ENCODE peak calls at places on chromosomes 6 and 20, in eight cellular contexts. N is SHP77; E is stimulated activated naive B cell treated with anti-CD40 and anti-IgM and Interleukin-4, amounts not matched to agents 10 μg/mL and 1 μg/mL and 100 μg/mL, for 72 hours; B is cardiac fibroblast; F is K562; R is posterior cingulate gyrus; Y is breast epithelium; A is lower lobe of right lung. H is an unnamed sample.

GRCh38 chr6:1024587-1024986 is 287.3 kb upstream of the FOXQ1 start:
- DNase-seq in N (no peak), E (no peak), B (no peak), F (no peak), R (no peak), Y (no peak), A (no peak), H (no peak)

GRCh38 chr6:106372838-106373501 is 12.5 kb downstream of the CRYBG1 start:
- DNase-seq in N (no peak), E (no peak), B (no peak), F (no peak), R (no peak), Y (no peak), A (no peak), H (no peak)

GRCh38 chr6:109794201-109794926 is 103.3 kb downstream of the FIG4 start:
- DNase-seq in N (peak; percentile 68), E (no peak), B (peak; percentile 86), F (no peak), R (no peak), Y (no peak), A (no peak), H (no peak)

GRCh38 chr6:113068569-113068968 is 721.4 kb downstream of the RFPL4B start:
- DNase-seq in N (no peak), E (no peak), B (no peak), F (no peak), R (no peak), Y (no peak), A (no peak), H (no peak)

GRCh38 chr20:58408603-58409246 is 19.7 kb downstream of the VAPB start:
- DNase-seq in N (no peak), E (no peak), B (peak; percentile 49), F (no peak), R (no peak), Y (no peak), A (no peak), H (no peak)

GRCh38 chr6:63448229-63448628 is 124.1 kb upstream of the LOC128125822 start:
- DNase-seq in N (no peak), E (no peak), B (peak; percentile 20), F (no peak), R (no peak), Y (no peak), A (no peak), H (no peak)

GRCh38 chr6:131683479-131683878 is 17.7 kb downstream of the OR2A4 start:
- DNase-seq in N (no peak), E (peak; percentile 71), B (no peak), F (no peak), R (no peak), Y (no peak), A (no peak), H (no peak)

GRCh38 chr6:128112494-128112893 is 211.6 kb upstream of the THEMIS start:
- DNase-seq in N (no peak), E (no peak), B (peak; percentile 30), F (no peak), R (no peak), Y (no peak), A (no peak), H (no peak)

GRCh38 chr20:21505810-21506530 is 7.9 kb downstream of the NKX2-2 start:
- DNase-seq in N (no peak), E (peak; percentile 41), B (peak; percentile 55), F (peak; percentile 63), R (no peak), Y (no peak), A (peak; percentile 66), H (no peak)

GRCh38 chr6:131061771-131062160 is 1.3 kb downstream of the EPB41L2 start:
- DNase-seq in N (no peak), E (no peak), B (peak; percentile 39), F (no peak), R (no peak), Y (no peak), A (no peak), H (no peak)

GRCh38 chr6:163014736-163015135 is 287.0 kb downstream of the PACRG start:
- DNase-seq in N (no peak), E (no peak), B (no peak), F (no peak), R (no peak), Y (no peak), A (no peak), H (no peak)

GRCh38 chr6:32903952-32904351 is 36.9 kb downstream of the HLA-DMB start:
- DNase-seq in N (no peak), E (no peak), B (no peak), F (no peak), R (no peak), Y (no peak), A (no peak), H (no peak)

GRCh38 chr6:46325561-46326525 is 155.1 kb upstream of the ENPP5 start:
- DNase-seq in N (no peak), E (no peak), B (peak; percentile 36), F (no peak), R (peak; percentile 79), Y (no peak), A (peak; percentile 41), H (no peak)

GRCh38 chr20:5080384-5080877 is 39.3 kb downstream of the PCNA start:
- DNase-seq in N (no peak), E (peak; percentile 43), B (peak; percentile 59), F (peak; percentile 12), R (no peak), Y (no peak), A (peak; percentile 88), H (no peak)

GRCh38 chr20:16007978-16008377 is 565.3 kb downstream of the KIF16B start:
- DNase-seq in N (no peak), E (no peak), B (no peak), F (peak; percentile 0), R (no peak), Y (no peak), A (no peak), H (no peak)

GRCh38 chr20:15911557-15911956 is 661.7 kb downstream of the KIF16B start:
- DNase-seq in N (no peak), E (no peak), B (no peak), F (no peak), R (no peak), Y (no peak), A (no peak), H (no peak)

GRCh38 chr20:62352402-62353288 is 14.5 kb downstream of the LAMA5 start:
- DNase-seq in N (peak; percentile 95), E (no peak), B (peak; percentile 20), F (no peak), R (peak; percentile 82), Y (peak; percentile 90), A (no peak), H (peak; percentile 86)

GRCh38 chr6:129501401-129502051 is 208.5 kb downstream of the ARHGAP18 start:
- DNase-seq in N (no peak), E (no peak), B (peak; percentile 97), F (peak; percentile 88), R (peak; percentile 39), Y (peak; percentile 75), A (peak; percentile 52), H (no peak)